ENCODE peak calls at places on chromosomes 4 and X, in nine cellular contexts. T, O, M, A, R, Y, U, V and I are unnamed samples.

GRCh38 chr4:5376015-5376414 is 324.7 kb downstream of the STK32B start:
- DNase-seq in M (no peak), T (no peak), A (no peak), O (no peak), V (no peak), U (no peak), Y (no peak), R (no peak), I (no peak)

GRCh38 chrX:109966246-109966645 is 36.7 kb upstream of the TMEM164 start:
- DNase-seq in Y (no peak), M (peak), R (no peak), V (no peak), O (no peak), U (no peak), T (no peak), A (no peak), I (no peak)

GRCh38 chr4:177267911-177268310 is 41.8 kb upstream of the NEIL3 start:
- DNase-seq in U (no peak), V (no peak), M (no peak), A (no peak), T (no peak), R (no peak), O (no peak), Y (no peak), I (no peak)

GRCh38 chr4:142156246-142156645 is 519.9 kb downstream of the IL15 start:
- DNase-seq in V (no peak), A (no peak), R (no peak), T (no peak), M (no peak), O (no peak), U (no peak), Y (no peak), I (no peak)

GRCh38 chr4:8726344-8726851 is 133.8 kb downstream of the CPZ start:
- DNase-seq in T (no peak), O (peak), V (no peak), U (no peak), R (no peak), A (no peak), M (no peak), Y (no peak), I (no peak)

GRCh38 chr4:185016946-185017797 is 1.1 kb upstream of the HELT start:
- DNase-seq in Y (no peak), O (no peak), A (peak), U (no peak), R (no peak), M (no peak), T (no peak), V (no peak), I (no peak)

GRCh38 chr4:32569844-32570243 is 1849.7 kb downstream of the PCDH7 start:
- DNase-seq in T (no peak), A (peak), R (no peak), O (no peak), U (no peak), M (no peak), V (no peak), Y (no peak), I (no peak)

GRCh38 chrX:155065035-155065734 is 5.8 kb downstream of the CMC4 start:
- DNase-seq in O (no peak), M (peak), U (no peak), V (no peak), Y (no peak), A (peak), T (no peak), R (no peak), I (no peak)

GRCh38 chr4:182111586-182111985 is 131.6 kb upstream of the TENM3 start:
- DNase-seq in V (no peak), T (no peak), U (no peak), Y (no peak), O (no peak), M (no peak), R (no peak), A (peak), I (no peak)

GRCh38 chrX:69323786-69324720 is 158.8 kb upstream of the PJA1 start:
- DNase-seq in M (no peak), A (no peak), Y (no peak), R (no peak), T (no peak), O (no peak), U (no peak), V (no peak), I (no peak)

GRCh38 chrX:71166461-71166860 is 21.8 kb downstream of the NLGN3 start:
- DNase-seq in R (no peak), A (no peak), Y (no peak), O (no peak), U (no peak), M (no peak), V (no peak), T (no peak), I (no peak)

GRCh38 chr4:8746523-8747466 is 124.8 kb downstream of the HMX1 start:
- DNase-seq in U (no peak), T (peak), M (no peak), A (no peak), Y (no peak), O (peak), V (no peak), R (no peak), I (no peak)

GRCh38 chr4:140581078-140581477 is 12.3 kb upstream of the UCP1 start:
- DNase-seq in V (no peak), Y (no peak), O (no peak), U (no peak), R (no peak), M (no peak), T (no peak), A (no peak), I (no peak)

GRCh38 chrX:40729923-40730584 is 5.3 kb downstream of the MED14 start:
- DNase-seq in V (peak), U (no peak), T (no peak), Y (no peak), M (no peak), R (no peak), O (no peak), A (no peak), I (no peak)

GRCh38 chr4:8920289-8920965 is 48.8 kb upstream of the HMX1 start:
- DNase-seq in V (peak), M (no peak), R (no peak), A (no peak), U (no peak), Y (no peak), T (no peak), O (no peak), I (no peak)

GRCh38 chr4:532588-533317 is 33.7 kb downstream of the PIGG start:
- DNase-seq in M (no peak), R (no peak), O (no peak), T (no peak), A (no peak), U (no peak), V (no peak), Y (no peak), I (no peak)

GRCh38 chr4:123244233-123244632 is 152.4 kb upstream of the SPRY1 start:
- DNase-seq in V (no peak), A (peak), U (no peak), T (peak), R (no peak), Y (no peak), M (no peak), O (no peak), I (no peak)

GRCh38 chr4:1968667-1969295 is 40.0 kb downstream of the NELFA start:
- DNase-seq in O (no peak), R (no peak), U (no peak), M (no peak), Y (no peak), V (no peak), T (no peak), A (no peak), I (no peak)

GRCh38 chr4:43399726-43400125 is 507.2 kb downstream of the GRXCR1 start:
- DNase-seq in U (no peak), M (no peak), R (no peak), O (no peak), Y (no peak), T (no peak), V (no peak), A (no peak), I (no peak)

GRCh38 chrX:115268421-115268820 is 21.1 kb upstream of the LUZP4 start:
- DNase-seq in T (no peak), Y (no peak), A (peak), M (peak), V (no peak), O (no peak), R (no peak), U (no peak), I (no peak)

GRCh38 chrX:110941906-110942305 is 146.3 kb upstream of the CHRDL1 start:
- DNase-seq in V (no peak), Y (no peak), A (no peak), R (no peak), T (no peak), U (no peak), O (no peak), M (no peak), I (no peak)

GRCh38 chr4:152106113-152106763 is 345.4 kb upstream of the GATB start:
- DNase-seq in R (no peak), O (peak), A (peak), M (peak), U (peak), Y (no peak), V (peak), T (peak), I (no peak)

GRCh38 chrX:153928846-153929245 is 2.8 kb upstream of the ARHGAP4 start:
- DNase-seq in Y (no peak), U (no peak), M (no peak), V (no peak), A (no peak), R (no peak), O (peak), T (no peak), I (no peak)

GRCh38 chr4:154739111-154739510 is 4.7 kb upstream of the LRAT start:
- DNase-seq in A (no peak), O (no peak), Y (no peak), U (no peak), R (no peak), T (no peak), M (peak), V (no peak), I (no peak)

GRCh38 chr4:173121044-173121685 is 47.4 kb upstream of the GALNT7 start:
- DNase-seq in R (no peak), T (no peak), Y (no peak), M (peak), A (peak), O (no peak), U (no peak), V (peak), I (no peak)

GRCh38 chr4:95637047-95637600 is 88.4 kb upstream of the UNC5C start:
- DNase-seq in T (no peak), U (no peak), V (no peak), Y (no peak), R (no peak), A (peak), M (peak), O (no peak), I (no peak)

GRCh38 chr4:76996445-76996844 is 46.9 kb downstream of the SEPTIN11 start:
- DNase-seq in U (no peak), T (no peak), Y (no peak), A (no peak), M (no peak), V (no peak), O (no peak), R (no peak), I (no peak)

GRCh38 chr4:99945718-99946345 is 586 bp downstream of the DNAJB14 start:
- DNase-seq in V (peak), A (peak), Y (no peak), M (peak), T (no peak), R (no peak), U (no peak), O (no peak), I (no peak)

GRCh38 chrX:129785160-129785947 is 5.6 kb downstream of the SASH3 start:
- DNase-seq in R (no peak), Y (no peak), M (no peak), O (no peak), U (no peak), A (no peak), V (no peak), T (no peak), I (no peak)
- H3K4me3 ChIP-seq in R (no peak), Y (peak), M (no peak), O (no peak), U (no peak), A (no peak), V (no peak), T (no peak), I (peak)

DNA sequence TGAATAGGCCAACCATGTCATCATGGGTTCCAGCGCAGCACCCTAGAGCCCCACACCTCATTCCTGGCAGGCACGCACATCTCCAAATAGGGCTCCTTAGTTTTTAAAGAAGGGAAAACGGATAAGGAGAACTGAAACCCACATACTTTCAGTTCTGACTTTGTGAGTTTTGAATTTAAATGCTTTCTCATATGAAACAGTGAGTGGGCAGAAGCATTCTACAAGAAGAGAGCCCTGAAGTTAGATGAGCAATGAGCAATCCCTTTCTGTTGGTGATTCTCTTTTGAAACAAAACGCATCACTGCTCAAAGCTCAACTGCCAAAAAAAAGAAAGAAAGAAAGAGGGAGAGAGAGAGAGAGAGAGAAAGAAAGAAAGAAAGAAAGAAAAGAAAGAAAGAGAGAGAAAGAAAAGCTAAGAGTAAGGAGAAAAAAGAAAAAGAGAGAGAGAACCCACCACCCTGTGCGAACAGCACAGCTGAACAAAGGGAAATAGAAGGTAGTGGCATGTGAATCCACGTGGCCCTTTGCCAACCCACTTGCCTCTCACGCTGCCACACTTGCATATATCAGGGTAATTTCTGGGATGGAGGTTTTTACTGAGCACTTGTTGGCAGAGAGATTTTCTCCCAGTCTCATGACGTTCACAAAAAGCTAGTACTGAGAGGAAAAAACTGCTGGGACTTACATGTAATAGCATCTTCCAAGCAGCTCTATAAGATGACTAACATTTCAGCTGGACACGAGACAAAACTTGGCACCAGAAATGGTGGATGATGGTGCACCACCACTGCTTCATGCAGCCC is 31.0 kb downstream of the TMSB4X start:
- DNase-seq in Y (no peak), R (no peak), U (no peak), V (no peak), T (no peak), M (no peak), A (no peak), O (no peak), I (no peak)
- H3K4me3 ChIP-seq in Y (peak), R (no peak), U (no peak), V (no peak), T (no peak), M (no peak), A (no peak), O (no peak), I (peak)

DNA sequence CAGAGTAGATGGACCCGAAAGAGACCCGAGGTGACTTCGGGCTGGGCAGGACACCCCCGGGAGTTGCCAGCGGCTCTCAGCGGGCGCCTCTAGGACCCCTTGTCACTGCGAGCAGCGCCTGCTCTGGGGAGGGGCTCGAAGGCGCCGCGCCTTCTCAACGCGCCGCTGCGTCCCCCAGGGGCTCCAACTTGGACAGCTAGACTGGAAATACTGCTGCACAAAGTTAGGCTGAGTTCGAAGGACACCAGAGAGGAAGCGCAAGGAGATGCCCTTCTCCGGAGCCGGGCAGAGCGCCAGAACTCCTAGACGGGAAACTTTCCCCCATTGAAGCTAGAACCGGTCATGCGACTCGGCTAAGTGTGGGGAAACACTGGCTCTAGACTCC is 493 bp upstream of the KCNIP4 start:
- DNase-seq in M (no peak), O (peak), R (no peak), V (peak), A (no peak), T (peak), U (peak), Y (no peak), I (no peak)
- H3K4me3 ChIP-seq in M (no peak), O (no peak), R (peak), V (peak), A (peak), T (peak), U (peak), Y (no peak), I (no peak)

GRCh38 chr4:75741027-75741426 is 16.6 kb downstream of the USO1 start:
- DNase-seq in T (no peak), A (no peak), Y (no peak), O (no peak), R (no peak), M (peak), V (no peak), U (no peak), I (no peak)

GRCh38 chr4:75745721-75746199 is 21.4 kb downstream of the USO1 start:
- DNase-seq in T (no peak), U (no peak), V (no peak), M (no peak), Y (no peak), A (no peak), R (no peak), O (no peak), I (no peak)

GRCh38 chr4:75742451-75742850 is 18.1 kb downstream of the USO1 start:
- DNase-seq in V (no peak), U (no peak), M (no peak), T (no peak), O (no peak), R (no peak), Y (no peak), A (no peak), I (no peak)

DNA sequence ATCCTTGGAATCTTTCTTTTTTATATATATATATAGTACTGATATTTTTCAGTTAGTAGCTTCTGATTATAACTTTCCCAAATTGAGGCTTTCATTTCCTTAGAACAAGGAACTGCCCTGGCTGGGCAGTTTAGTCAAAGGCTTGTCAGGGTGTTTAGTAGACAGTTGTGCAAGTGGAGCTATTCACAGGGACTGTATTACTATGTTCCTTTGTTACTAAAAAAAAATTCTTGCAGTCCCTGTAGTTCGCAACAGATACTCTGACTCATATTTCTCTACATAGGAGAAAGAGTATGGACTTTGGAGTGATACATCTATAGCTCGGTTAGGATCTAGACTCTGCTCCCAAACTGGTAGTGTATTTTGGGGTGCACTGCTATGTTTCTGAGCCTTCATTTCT is 20.8 kb downstream of the USO1 start:
- DNase-seq in Y (no peak), R (no peak), A (peak), U (no peak), O (no peak), T (no peak), V (no peak), M (no peak), I (no peak)
- H3K4me3 ChIP-seq in Y (no peak), R (no peak), A (no peak), U (no peak), O (no peak), T (no peak), V (no peak), M (no peak), I (no peak)

DNA sequence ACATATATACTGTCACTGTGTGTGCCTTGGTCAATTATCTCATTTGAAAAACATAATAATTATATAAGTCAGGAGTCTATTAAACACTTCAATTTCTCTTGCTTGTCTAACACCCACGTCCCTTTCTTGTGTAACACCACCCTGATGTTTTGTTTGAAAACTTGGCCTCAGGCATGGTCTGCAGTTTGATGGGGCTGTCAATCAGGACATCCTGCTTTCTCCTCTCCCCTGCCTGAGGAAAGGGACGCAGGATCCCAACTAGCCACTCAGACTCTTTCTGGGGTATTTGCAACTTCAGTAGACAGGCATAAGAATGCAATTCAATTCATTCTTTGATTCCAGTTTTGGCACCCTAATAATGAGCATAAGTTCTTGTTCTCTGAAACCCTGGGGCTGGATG is 48.8 kb downstream of the DKK2 start:
- DNase-seq in M (no peak), Y (no peak), T (no peak), A (no peak), O (no peak), U (no peak), R (no peak), V (no peak), I (no peak)
- H3K4me3 ChIP-seq in M (no peak), Y (no peak), T (no peak), A (no peak), O (no peak), U (no peak), R (no peak), V (no peak), I (no peak)

GRCh38 chr4:40058121-40058520 is 1.5 kb downstream of the N4BP2 start:
- DNase-seq in V (no peak), Y (no peak), R (no peak), A (no peak), O (no peak), U (no peak), T (no peak), M (no peak), I (no peak)

GRCh38 chr4:40057540-40058091 is 966 bp downstream of the N4BP2 start:
- DNase-seq in O (no peak), R (no peak), Y (peak), T (peak), V (peak), A (peak), M (peak), U (peak), I (peak)

GRCh38 chr4:40059362-40059761 is 2.7 kb downstream of the N4BP2 start:
- DNase-seq in O (no peak), M (no peak), V (no peak), Y (no peak), U (no peak), A (no peak), T (no peak), R (no peak), I (no peak)

GRCh38 chr4:40056722-40057539 is at the start of gene N4BP2:
- DNase-seq in R (no peak), T (peak), O (peak), A (peak), Y (peak), U (peak), M (peak), V (peak), I (peak)

GRCh38 chr4:40058854-40059253 is 2.2 kb downstream of the N4BP2 start:
- DNase-seq in Y (no peak), V (no peak), R (no peak), U (no peak), M (no peak), A (no peak), O (no peak), T (no peak), I (no peak)
- H3K4me3 ChIP-seq in Y (no peak), V (no peak), R (no peak), U (no peak), M (peak), A (no peak), O (no peak), T (peak), I (no peak)

DNA sequence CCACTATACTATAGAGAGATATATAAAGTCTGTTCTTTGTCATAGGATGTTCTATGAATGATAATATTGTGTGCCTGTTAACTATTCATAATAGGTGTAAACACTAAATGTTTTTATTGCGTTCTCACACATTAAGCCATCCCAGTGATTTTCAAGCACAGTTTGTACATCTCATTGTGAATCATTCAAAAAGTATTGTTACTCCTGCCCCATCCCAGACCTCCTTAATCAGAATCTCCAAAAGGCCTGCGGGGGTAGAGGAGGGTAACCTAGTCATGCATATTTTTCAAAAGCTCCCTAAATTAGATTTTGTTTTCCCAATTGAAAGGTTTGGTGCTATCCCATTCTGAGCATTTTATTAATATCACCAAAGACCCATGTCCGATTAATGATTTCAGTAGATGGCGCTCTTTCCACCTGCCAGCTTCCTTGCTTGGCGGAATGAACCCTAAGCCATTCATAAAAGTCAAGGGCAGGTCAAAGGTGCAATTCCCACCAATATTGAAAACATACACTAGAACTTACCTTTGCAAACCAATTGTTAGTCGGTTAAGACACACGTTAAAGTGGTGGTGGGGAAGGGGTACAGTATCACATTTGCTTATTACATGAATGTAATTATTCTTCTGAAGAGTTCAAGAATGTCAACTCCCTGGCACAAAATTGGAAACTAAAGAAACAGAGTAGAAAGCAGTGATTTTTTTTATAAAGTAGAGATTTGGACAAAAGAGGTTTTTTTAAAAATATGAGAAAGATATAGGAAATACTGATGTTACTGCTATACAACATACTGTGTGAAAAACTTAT is 5.8 kb upstream of the TET2 start:
- DNase-seq in T (peak), U (no peak), V (peak), Y (peak), O (no peak), A (peak), R (no peak), M (peak), I (peak)
- H3K4me3 ChIP-seq in T (no peak), U (no peak), V (no peak), Y (no peak), O (no peak), A (no peak), R (no peak), M (no peak), I (no peak)